ENCODE peak calls at places on chromosomes 16 and 17, in four cellular contexts. W, K, B and Y are unnamed samples.

GRCh38 chr16:5056347-5056746 is 9.4 kb downstream of the C16orf89 start:
- DNase-seq in W (no peak), B (no peak), K (peak), Y (peak)

GRCh38 chr17:8153550-8153956 is 1.3 kb upstream of the PER1 start:
- DNase-seq in B (no peak), W (peak), K (peak), Y (peak)

GRCh38 chr17:46795379-46795952 is 23.0 kb downstream of the WNT3 start:
- DNase-seq in W (peak), K (no peak), B (no peak), Y (no peak)

GRCh38 chr17:75552847-75553552 is 27.5 kb downstream of the LLGL2 start:
- DNase-seq in W (no peak), K (peak), B (no peak), Y (no peak)

GRCh38 chr16:31080756-31081419 is 6.7 kb downstream of the ZNF646 start:
- DNase-seq in W (no peak), B (no peak), K (no peak), Y (no peak)

GRCh38 chr16:80459331-80459777 is 81.4 kb upstream of the DYNLRB2 start:
- DNase-seq in K (no peak), B (no peak), W (no peak), Y (no peak)

GRCh38 chr16:88685156-88686061 is 898 bp downstream of the SNAI3 start:
- DNase-seq in B (no peak), W (peak), K (peak), Y (no peak)

GRCh38 chr16:85136213-85136704 is 24.0 kb upstream of the CIBAR2 start:
- DNase-seq in B (no peak), W (no peak), K (peak), Y (no peak)

GRCh38 chr16:1019234-1019933 is 37.8 kb downstream of the SOX8 start:
- DNase-seq in W (peak), K (no peak), B (no peak), Y (no peak)

GRCh38 chr16:70437017-70437581 is 1.8 kb downstream of the ST3GAL2 start:
- DNase-seq in K (peak), B (no peak), W (peak), Y (peak)

GRCh38 chr16:450800-451512 is 25.5 kb downstream of the RAB11FIP3 start:
- DNase-seq in B (peak), K (no peak), W (no peak), Y (no peak)

GRCh38 chr17:29733151-29733550 is 110.4 kb upstream of the CORO6 start:
- DNase-seq in K (no peak), B (no peak), W (no peak), Y (no peak)

GRCh38 chr16:49515016-49515415 is 141.4 kb downstream of the C16orf78 start:
- DNase-seq in W (no peak), B (no peak), K (no peak), Y (no peak)

GRCh38 chr16:51143166-51143565 is 7.9 kb downstream of the SALL1 start:
- DNase-seq in B (no peak), K (no peak), W (peak), Y (no peak)

GRCh38 chr16:68086860-68087268 is 1.7 kb downstream of the NFATC3 start:
- DNase-seq in W (peak), B (no peak), K (no peak), Y (no peak)